ENCODE peak calls at places on chromosomes 7 and 10, in five cellular contexts. S is cardiac fibroblast, D is mesothelial cell of epicardium, Z is GM20000, M is epithelial cell of proximal tubule. A is an unnamed sample.

GRCh38 chr7:137923380-137923779 is 76.6 kb upstream of the DGKI start:
- DNase-seq in D (no peak), Z (no peak), M (no peak), S (peak), A (no peak)

GRCh38 chr7:143974457-143974856 is 19.8 kb downstream of the OR2F1 start:
- DNase-seq in S (peak), M (no peak), D (no peak), Z (no peak), A (no peak)

GRCh38 chr7:16264036-16264435 is 157.3 kb downstream of the CRPPA start:
- DNase-seq in S (no peak), D (no peak), Z (no peak), M (no peak), A (no peak)

GRCh38 chr7:136845899-136846465 is 22.5 kb upstream of the CHRM2 start:
- DNase-seq in S (no peak), M (no peak), Z (no peak), D (no peak), A (no peak)

GRCh38 chr10:89158446-89158845 is 48.7 kb downstream of the CH25H start:
- DNase-seq in S (peak), D (no peak), M (no peak), Z (no peak), A (no peak)

GRCh38 chr10:119005377-119006043 is 24.0 kb upstream of the NANOS1 start:
- DNase-seq in M (no peak), S (peak), D (no peak), Z (no peak), A (no peak)

GRCh38 chr10:52331759-52332364 is 17.8 kb downstream of the DKK1 start:
- DNase-seq in Z (no peak), S (no peak), D (no peak), M (no peak), A (no peak)

GRCh38 chr10:129888784-129889616 is 75.1 kb downstream of the EBF3 start:
- DNase-seq in S (peak), M (no peak), D (no peak), Z (peak), A (peak)

GRCh38 chr7:105268511-105269392 is 120.0 kb downstream of the SRPK2 start:
- DNase-seq in S (peak), M (peak), D (no peak), Z (no peak), A (peak)

GRCh38 chr10:114708717-114709352 is 50.8 kb upstream of the ABLIM1 start:
- DNase-seq in D (no peak), Z (no peak), M (peak), S (peak), A (no peak)

GRCh38 chr7:71286924-71287323 is 155.0 kb downstream of the GALNT17 start:
- DNase-seq in M (no peak), D (no peak), Z (no peak), S (no peak), A (no peak)

GRCh38 chr10:127310932-127311331 is 114.5 kb upstream of the INSYN2A start:
- DNase-seq in S (no peak), D (no peak), M (no peak), Z (no peak), A (no peak)

GRCh38 chr10:20110435-20111119 is 294.3 kb downstream of the PLXDC2 start:
- DNase-seq in D (no peak), S (no peak), M (no peak), Z (no peak), A (no peak)

GRCh38 chr7:133054167-133054840 is 27.6 kb downstream of the CHCHD3 start:
- DNase-seq in D (no peak), M (no peak), Z (no peak), S (peak), A (no peak)

GRCh38 chr7:65221683-65222082 is 152.0 kb upstream of the ZNF92 start:
- DNase-seq in M (no peak), S (no peak), D (no peak), Z (no peak), A (no peak)

GRCh38 chr10:597976-598375 is 91.5 kb downstream of the DIP2C start:
- DNase-seq in D (no peak), S (no peak), Z (no peak), M (no peak), A (no peak)

GRCh38 chr10:5659702-5660528 is 6.5 kb downstream of the ASB13 start:
- DNase-seq in S (peak), M (peak), Z (peak), D (no peak), A (peak)

GRCh38 chr7:8149222-8149621 is 112.7 kb downstream of the ICA1 start:
- DNase-seq in M (no peak), Z (no peak), D (no peak), S (no peak), A (no peak)

GRCh38 chr7:1707756-1708611 is 37.9 kb downstream of the ELFN1 start:
- DNase-seq in D (no peak), M (no peak), Z (no peak), S (no peak), A (peak)

GRCh38 chr7:139798221-139798620 is 20.4 kb upstream of the HIPK2 start:
- DNase-seq in S (no peak), D (no peak), M (no peak), Z (peak), A (peak)

GRCh38 chr7:22429386-22429785 is 70.6 kb downstream of the STEAP1B start:
- DNase-seq in M (no peak), S (peak), D (no peak), Z (no peak), A (no peak)

GRCh38 chr7:129108583-129108982 is 35.9 kb upstream of the TSPAN33 start:
- DNase-seq in Z (no peak), D (no peak), S (no peak), M (no peak), A (no peak)

GRCh38 chr7:88480901-88481300 is 174.2 kb upstream of the STEAP4 start:
- DNase-seq in M (peak), D (no peak), Z (no peak), S (no peak), A (no peak)

GRCh38 chr10:34194259-34194658 is 620.8 kb downstream of the PARD3 start:
- DNase-seq in Z (no peak), M (no peak), D (no peak), S (peak), A (no peak)

GRCh38 chr7:23012186-23012585 is 1.7 kb downstream of the HYCC1 start:
- DNase-seq in D (no peak), S (no peak), Z (no peak), M (no peak), A (no peak)

GRCh38 chr10:91551856-91552255 is 81.0 kb downstream of the PPP1R3C start:
- DNase-seq in D (no peak), S (peak), Z (peak), M (no peak), A (peak)

GRCh38 chr7:41869596-41869995 is 166.7 kb upstream of the INHBA start:
- DNase-seq in Z (no peak), D (no peak), S (peak), M (no peak), A (no peak)

GRCh38 chr10:102596506-102596971 is 47.7 kb upstream of the TRIM8 start:
- DNase-seq in Z (peak), D (no peak), M (no peak), S (peak), A (peak)

GRCh38 chr10:78336402-78336791 is 302.7 kb downstream of the RPS24 start:
- DNase-seq in S (peak), D (no peak), M (no peak), Z (no peak), A (no peak)

GRCh38 chr10:30540286-30540685 is 89.3 kb downstream of the LYZL2 start:
- DNase-seq in Z (no peak), S (peak), M (no peak), D (no peak), A (no peak)

GRCh38 chr10:10777279-10777678 is 240.4 kb upstream of the CELF2 start:
- DNase-seq in M (no peak), S (no peak), Z (no peak), D (no peak), A (no peak)

GRCh38 chr10:47378606-47379444 is 5.3 kb downstream of the ZNF488 start:
- DNase-seq in S (no peak), M (no peak), D (no peak), Z (no peak), A (peak)

GRCh38 chr10:124217906-124218769 is 124.7 kb upstream of the CHST15 start:
- DNase-seq in D (no peak), Z (no peak), S (no peak), M (no peak), A (no peak)

GRCh38 chr10:33252794-33253203 is 81.7 kb downstream of the NRP1 start:
- DNase-seq in Z (no peak), D (no peak), M (no peak), S (peak), A (no peak)

GRCh38 chr7:156064921-156065386 is 252.7 kb upstream of the SHH start:
- DNase-seq in M (peak), Z (no peak), D (no peak), S (peak), A (no peak)

GRCh38 chr7:21945374-21946227 is at the start of gene CDCA7L:
- DNase-seq in S (peak), Z (peak), M (no peak), D (peak), A (peak)

GRCh38 chr10:130141878-130142277 is 5.7 kb downstream of the GLRX3 start:
- DNase-seq in S (no peak), Z (peak), D (no peak), M (no peak), A (peak)

DNA sequence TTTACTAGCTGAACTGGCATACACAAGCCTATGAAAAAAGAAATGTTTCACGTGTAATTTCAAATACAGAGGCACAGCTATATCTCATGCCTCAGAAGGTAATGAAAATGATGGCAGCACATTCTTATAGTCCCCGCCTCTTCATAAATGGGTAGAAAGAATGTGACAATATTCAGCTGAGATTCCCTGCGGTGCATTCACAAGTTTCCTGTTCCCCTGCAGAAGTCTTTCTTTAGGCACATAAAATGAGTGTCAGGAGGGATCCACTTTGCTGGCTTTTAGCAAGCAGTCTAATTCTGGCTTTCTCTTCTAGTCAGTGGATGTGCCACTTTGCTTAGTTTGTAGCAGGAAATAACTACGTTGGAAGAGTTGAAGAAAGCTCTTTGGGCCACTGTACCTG is 56.1 kb downstream of the DGKB start:
- DNase-seq in Z (no peak), D (no peak), M (no peak), S (no peak), A (no peak)
- TF ChIP-seq CTCF in Z (no peak), D (no peak), M (no peak), S (no peak), A (no peak)

GRCh38 chr10:3549118-3549517 is 235.9 kb downstream of the KLF6 start:
- DNase-seq in M (no peak), S (no peak), D (no peak), Z (no peak), A (no peak)
- TF ChIP-seq CTCF in M (no peak), S (no peak), D (no peak), Z (no peak), A (no peak)

GRCh38 chr7:55409474-55410225 is 44.5 kb downstream of the LANCL2 start:
- DNase-seq in S (no peak), M (peak), D (no peak), Z (no peak), A (no peak)
- TF ChIP-seq CTCF in S (peak), M (peak), D (no peak), Z (no peak), A (no peak)

DNA sequence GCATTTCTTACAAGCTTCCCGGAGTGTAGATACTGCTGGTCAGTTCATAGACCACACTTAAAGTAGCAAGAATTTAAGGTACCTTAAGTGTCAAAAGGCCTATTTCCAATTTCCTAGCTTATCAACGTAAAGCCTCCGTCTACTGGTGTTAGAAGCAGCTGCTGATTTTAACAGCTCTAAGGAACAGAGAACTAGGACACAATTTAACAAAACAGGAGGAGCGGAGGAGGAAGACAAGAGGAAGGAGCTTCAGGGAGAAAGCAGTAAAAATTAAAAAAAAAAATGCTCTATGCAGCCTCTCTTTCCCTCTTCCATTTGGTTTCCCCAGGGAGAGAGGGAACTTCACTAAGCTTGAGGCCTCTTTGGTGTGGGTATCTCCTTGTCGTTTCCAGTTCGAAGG is 22.8 kb downstream of the ARHGAP21 start:
- DNase-seq in Z (no peak), S (no peak), D (no peak), M (no peak), A (no peak)
- TF ChIP-seq CTCF in Z (no peak), S (no peak), D (no peak), M (no peak), A (no peak)

GRCh38 chr7:149625339-149625946 is 127.8 kb upstream of the ZNF746 start:
- DNase-seq in M (no peak), S (peak), D (peak), Z (peak), A (peak)
- TF ChIP-seq CTCF in M (peak), S (peak), D (peak), Z (peak), A (peak)

DNA sequence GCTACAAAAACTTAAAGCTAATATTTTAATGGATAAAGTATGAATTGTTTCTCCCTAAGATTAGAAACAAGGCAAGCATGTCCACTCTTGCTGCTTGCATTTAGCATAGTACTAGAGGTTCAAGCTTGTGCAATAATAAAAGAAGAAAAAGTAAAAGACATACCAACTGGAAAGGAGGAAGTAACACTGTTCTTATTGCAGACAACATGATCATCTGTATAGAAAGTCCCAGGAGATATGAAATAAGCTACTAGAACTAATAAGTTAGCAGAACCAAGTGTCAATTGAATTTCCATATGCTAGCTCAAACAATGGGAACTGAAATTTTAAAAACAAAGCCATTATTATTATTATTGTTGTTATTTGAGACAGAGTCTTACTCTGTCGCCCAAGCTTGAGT is 20.0 kb upstream of the RABGEF1 start:
- DNase-seq in Z (peak), M (no peak), D (no peak), S (no peak), A (no peak)
- TF ChIP-seq CTCF in Z (no peak), M (no peak), D (no peak), S (no peak), A (no peak)

DNA sequence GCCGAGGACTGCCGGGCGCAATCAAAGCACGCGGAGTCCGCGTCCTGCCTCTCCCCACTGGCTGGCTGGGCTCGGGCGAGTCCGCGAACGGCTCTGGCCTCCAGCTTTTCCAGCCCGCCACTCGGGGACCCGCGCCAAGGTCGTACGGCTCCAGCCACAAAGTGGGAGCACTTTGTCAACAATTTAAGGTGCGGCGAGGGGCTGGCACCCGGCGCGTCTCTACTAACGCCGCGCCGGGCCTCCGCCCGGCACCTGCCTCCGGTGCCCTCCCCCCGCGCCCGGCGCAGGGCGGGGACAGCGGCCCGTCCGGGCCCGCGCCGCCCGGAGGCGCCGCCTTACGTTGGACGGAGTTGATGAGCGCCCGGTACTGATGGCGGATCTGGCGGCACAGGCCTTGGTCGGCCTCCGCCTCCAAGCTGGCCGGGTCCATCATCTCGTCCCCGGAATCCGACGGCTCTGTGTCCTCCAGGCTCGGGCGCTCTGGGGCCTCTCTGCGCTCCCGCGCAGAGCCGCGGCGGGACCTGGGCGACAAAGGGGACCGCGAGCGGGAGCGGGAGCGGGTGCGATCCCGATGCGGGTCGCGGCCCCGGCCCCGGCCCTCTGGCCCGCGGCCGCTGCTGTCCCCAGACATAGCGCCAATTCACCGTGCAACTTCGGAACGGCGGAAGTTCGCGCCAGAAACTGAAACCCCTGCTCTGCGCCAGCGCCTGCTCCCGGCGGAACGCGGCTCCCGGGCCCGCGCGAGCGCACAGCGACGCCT is at the start of gene NSMCE4A:
- DNase-seq in M (no peak), Z (peak), S (peak), D (peak), A (peak)
- TF ChIP-seq CTCF in M (peak), Z (peak), S (no peak), D (no peak), A (no peak)

A was measured in GM13976.